ENCODE peak calls at places on chromosomes 4 and X, in six cellular contexts. T is GM23248, L is hepatocyte, Q is HCT116, W is GM23338, C is MM.1S. O is an unnamed sample.

GRCh38 chrX:150648296-150648940 is 44.8 kb upstream of the MTMR1 start:
- DNase-seq in T (no peak), L (no peak), Q (no peak), W (no peak), C (no peak), O (no peak)

GRCh38 chrX:154804564-154804956 is 725 bp downstream of the MPP1 start:
- DNase-seq in T (no peak), L (no peak), Q (no peak), W (no peak), C (no peak), O (no peak)

GRCh38 chrX:71615954-71616353 is 2.4 kb downstream of the CXCR3 start:
- DNase-seq in T (no peak), L (no peak), Q (no peak), W (no peak), C (no peak), O (no peak)

GRCh38 chr4:7055111-7055989 is 12.2 kb downstream of the TADA2B start:
- DNase-seq in T (peak), L (no peak), Q (no peak), W (no peak), C (no peak), O (no peak)

GRCh38 chr4:26321326-26322276 is 787 bp downstream of the RBPJ start:
- DNase-seq in T (peak), L (peak), Q (no peak), W (peak), C (peak), O (no peak)

GRCh38 chrX:21004835-21005234 is 369.4 kb upstream of the CNKSR2 start:
- DNase-seq in T (peak), L (no peak), Q (no peak), W (no peak), C (no peak), O (no peak)

GRCh38 chr4:110621839-110622751 is 782 bp downstream of the PITX2 start:
- DNase-seq in T (no peak), L (no peak), Q (no peak), W (peak), C (no peak), O (no peak)

GRCh38 chr4:155900402-155900801 is 3.1 kb upstream of the TDO2 start:
- DNase-seq in T (peak), L (peak), Q (no peak), W (peak), C (peak), O (peak)

GRCh38 chr4:38612996-38613395 is 51.0 kb upstream of the KLF3 start:
- DNase-seq in T (no peak), L (peak), Q (no peak), W (no peak), C (no peak), O (peak)

GRCh38 chr4:48337726-48338125 is 3.6 kb upstream of the SLAIN2 start:
- DNase-seq in T (peak), L (peak), Q (no peak), W (no peak), C (peak), O (no peak)

GRCh38 chrX:43315622-43316021 is 340.5 kb upstream of the MAOA start:
- DNase-seq in T (no peak), L (no peak), Q (no peak), W (no peak), C (no peak), O (no peak)

GRCh38 chrX:129782706-129783105 is 3.0 kb downstream of the SASH3 start:
- DNase-seq in T (no peak), L (no peak), Q (no peak), W (no peak), C (no peak), O (no peak)

GRCh38 chrX:9690046-9690445 is 75.6 kb downstream of the GPR143 start:
- DNase-seq in T (no peak), L (no peak), Q (no peak), W (no peak), C (no peak), O (no peak)

GRCh38 chr4:137541181-137541580 is 8.9 kb upstream of the PCDH18 start:
- DNase-seq in T (peak), L (no peak), Q (no peak), W (no peak), C (no peak), O (no peak)

GRCh38 chr4:18756661-18757060 is 735.1 kb upstream of the LCORL start:
- DNase-seq in T (no peak), L (no peak), Q (no peak), W (no peak), C (no peak), O (no peak)

GRCh38 chrX:153413731-153414130 is 2.5 kb downstream of the ZFP92 start:
- DNase-seq in T (no peak), L (no peak), Q (no peak), W (no peak), C (no peak), O (no peak)

GRCh38 chrX:153411255-153411987 is at the start of gene ZFP92:
- DNase-seq in T (peak), L (peak), Q (no peak), W (peak), C (no peak), O (no peak)

GRCh38 chrX:153412746-153413720 is 1.8 kb downstream of the ZFP92 start:
- DNase-seq in T (no peak), L (no peak), Q (no peak), W (no peak), C (no peak), O (no peak)

GRCh38 chrX:153410888-153411254 is 401 bp upstream of the ZFP92 start:
- DNase-seq in T (no peak), L (no peak), Q (no peak), W (no peak), C (no peak), O (no peak)

DNA sequence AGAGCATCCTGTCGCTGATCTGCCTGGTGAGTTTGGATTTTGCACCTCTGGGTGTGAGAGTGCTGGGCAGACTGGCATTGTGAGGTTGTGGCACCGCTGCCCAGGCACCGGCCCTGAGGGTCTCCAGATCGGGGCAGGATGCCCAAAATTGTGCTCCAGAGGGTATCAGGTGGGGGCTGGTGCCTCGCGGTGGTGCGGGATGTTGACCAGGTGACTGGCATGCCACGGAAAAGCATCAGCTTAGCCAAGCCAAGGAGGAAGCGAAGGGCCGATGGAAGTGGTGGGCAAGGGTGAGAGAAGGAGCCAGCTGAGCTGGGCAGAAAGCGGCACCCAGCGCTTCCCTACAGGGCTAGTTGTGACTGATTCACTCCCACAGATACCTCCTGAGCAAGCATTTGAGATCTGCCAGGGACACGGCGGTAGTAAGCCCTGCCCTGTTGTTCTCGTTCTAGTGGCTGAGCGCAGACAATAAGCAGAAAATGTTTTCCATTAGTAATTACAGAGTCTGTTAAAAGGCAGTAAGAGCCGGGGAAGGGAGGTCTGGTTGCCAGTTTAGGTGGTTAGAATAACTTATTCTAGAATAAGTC is 809 bp downstream of the ZFP92 start:
- DNase-seq in T (peak), L (no peak), Q (no peak), W (no peak), C (no peak), O (no peak)
- TF ChIP-seq EZH2 in T (no peak), L (no peak), Q (no peak), W (no peak), C (no peak), O (no peak)

GRCh38 chr4:139556735-139557505 is 901 bp upstream of the SETD7 start:
- DNase-seq in T (peak), L (peak), Q (no peak), W (peak), C (peak), O (no peak)
- TF ChIP-seq EZH2 in T (no peak), L (peak), Q (no peak), W (peak), C (no peak), O (no peak)

DNA sequence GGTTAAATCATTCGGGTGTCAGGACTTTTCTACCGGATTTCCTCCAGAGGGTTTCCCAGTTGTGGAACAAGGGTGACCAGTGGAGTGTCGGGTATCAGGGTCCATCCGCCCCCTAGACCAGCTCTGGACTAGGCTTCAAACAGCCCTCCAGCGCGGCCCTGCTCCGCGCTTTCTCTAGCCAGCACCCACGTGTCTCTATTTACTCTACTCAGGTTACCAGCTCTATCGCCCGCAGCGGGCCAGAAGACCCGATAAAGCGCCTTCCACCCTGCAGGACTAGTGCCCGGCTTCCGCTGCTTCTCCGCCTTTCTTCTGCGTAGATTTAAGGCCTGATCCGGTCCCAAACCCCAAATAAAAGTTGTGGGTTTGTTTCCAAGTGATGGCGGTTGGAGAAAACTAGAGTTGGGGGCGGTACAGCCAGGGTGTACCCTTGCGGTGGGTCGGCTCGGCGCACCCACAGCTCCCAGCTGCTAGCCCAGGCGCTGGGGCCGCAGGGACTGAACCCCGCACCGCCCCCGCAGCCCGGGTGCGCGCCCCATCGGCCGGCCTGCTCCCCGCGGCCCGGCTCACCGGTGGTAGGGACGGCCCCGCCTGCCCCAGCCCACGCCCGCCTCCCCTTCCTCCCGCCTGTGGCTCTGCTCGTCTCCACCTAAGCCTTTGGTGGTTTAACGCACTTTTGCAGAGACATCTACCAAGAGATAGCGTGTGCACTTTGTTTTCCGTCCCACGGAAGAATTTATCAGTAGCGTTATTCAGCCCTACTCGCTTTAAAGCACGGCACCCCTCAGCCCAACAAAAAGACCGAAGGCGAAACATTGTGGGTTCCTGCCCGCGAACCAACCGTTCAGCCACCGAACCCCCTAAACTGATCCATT is 2.1 kb downstream of the LEF1 start:
- DNase-seq in T (no peak), L (peak), Q (no peak), W (peak), C (peak), O (no peak)
- TF ChIP-seq EZH2 in T (peak), L (peak), Q (no peak), W (peak), C (no peak), O (no peak)

DNA sequence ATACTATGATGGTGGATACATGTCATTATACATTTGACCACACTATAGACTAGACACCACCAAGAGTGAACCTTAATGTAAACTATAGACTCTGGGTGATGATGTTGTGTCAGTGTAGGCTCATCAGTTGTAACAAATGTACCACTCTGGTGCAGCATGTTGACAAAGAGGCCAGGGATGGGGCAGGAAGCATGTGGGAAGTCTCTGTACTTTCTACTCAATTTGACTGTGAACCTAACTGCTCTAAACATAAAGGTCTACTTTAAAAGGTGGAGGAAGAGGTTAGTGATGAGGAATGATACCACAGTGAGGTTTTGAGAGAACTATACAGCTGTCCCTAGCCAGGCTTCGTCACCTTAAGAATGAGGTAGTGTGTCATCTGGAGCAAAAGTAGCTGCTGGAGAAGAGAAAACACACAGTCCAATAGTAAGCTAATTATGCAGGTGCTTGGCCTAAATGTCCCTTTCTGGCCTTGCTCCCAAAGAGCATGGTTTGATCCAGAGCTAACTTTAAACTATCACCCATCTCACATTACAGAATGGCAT is 38.4 kb downstream of the GRSF1 start:
- DNase-seq in T (no peak), L (no peak), Q (no peak), W (no peak), C (no peak), O (no peak)
- TF ChIP-seq EZH2 in T (no peak), L (no peak), Q (no peak), W (no peak), C (no peak), O (no peak)

GRCh38 chr4:141133146-141134006 is at the start of gene RNF150:
- DNase-seq in T (peak), L (peak), Q (no peak), W (peak), C (peak), O (peak)
- TF ChIP-seq EZH2 in T (no peak), L (no peak), Q (no peak), W (no peak), C (no peak), O (no peak)

DNA sequence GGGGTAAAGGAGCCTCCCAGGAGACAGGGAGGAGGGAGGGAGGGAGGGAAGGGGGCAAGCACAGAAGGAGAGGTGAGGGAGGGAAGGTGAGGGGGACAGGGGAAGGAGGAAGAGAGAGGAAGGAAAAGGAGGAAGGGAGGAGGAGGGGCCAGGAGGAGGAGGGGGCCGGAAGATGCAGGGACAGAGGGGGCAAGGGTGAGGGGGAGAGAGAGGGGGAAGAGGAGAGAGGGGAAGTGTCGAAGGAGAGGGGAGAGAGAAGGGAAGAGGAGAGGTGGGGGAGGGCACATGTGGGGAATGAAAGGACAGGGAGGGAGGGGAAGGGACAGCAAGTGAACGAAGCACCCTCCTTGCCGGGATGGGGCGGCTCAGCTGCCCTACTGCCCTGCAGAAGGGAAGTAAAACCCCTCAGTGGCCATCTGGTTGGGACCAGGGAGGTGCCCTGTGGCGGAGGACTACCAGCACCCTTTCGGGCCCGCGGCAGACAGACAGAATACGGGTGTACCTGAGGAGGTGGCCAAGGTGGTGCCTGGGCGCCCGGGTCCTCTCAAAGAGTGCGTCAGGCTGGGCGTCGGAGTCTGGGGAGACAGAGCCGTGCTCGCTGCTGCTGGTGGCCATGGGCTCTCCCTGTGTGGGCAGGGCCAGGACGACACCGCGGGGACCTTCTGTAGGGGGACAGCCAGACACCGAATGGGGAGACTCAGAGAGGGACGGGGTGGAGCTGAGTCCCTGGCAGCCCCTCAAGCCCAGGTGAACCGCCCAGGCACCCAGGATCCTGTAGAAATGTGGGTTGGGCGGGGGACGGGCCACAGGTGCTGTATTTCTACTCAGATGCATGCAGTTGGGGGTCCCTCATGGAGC is 29.5 kb downstream of the PDHA1 start:
- DNase-seq in T (no peak), L (no peak), Q (no peak), W (peak), C (no peak), O (no peak)
- TF ChIP-seq EZH2 in T (no peak), L (no peak), Q (no peak), W (no peak), C (no peak), O (no peak)

DNA sequence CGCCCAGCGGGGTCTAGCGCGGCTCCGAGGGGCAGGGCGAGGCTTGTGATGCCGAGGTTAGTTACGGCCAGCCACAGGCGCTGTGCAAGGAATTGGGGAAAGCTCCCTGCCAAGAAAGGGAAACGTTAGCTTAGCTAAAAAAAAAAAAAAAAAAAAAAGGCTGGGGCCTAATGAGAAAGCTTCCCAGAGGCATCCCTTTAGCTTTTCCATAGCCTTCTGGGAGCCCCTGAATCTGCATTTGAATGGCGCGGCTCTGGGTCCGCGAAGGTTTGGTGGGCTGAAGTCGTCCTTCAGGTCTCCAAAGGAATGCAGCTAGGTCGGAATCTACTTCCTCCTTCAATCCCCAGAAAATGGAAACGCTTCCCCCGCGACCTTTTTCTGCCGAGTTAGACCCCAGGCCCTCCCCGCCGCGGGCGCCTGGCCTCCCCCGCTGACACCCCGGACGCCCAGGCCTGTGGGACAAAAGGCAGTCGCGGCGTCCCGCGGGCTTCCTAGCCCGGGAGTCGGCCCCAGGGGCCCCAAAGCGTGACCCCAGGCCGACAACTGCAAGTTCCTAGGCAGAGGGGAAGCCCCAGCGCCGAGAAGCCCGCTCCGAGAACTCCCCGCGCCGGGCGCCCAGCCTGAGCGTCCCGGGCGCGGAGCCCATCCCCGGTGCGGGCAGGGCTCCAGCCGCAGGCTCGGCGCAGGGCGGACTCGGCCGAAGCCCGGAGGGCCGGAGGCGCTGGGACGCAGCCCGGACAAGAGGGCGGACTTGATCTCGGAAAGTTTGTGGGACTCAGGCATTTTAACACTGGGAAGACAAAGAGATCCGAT is 598 bp upstream of the FAT1 start:
- DNase-seq in T (peak), L (peak), Q (no peak), W (peak), C (peak), O (no peak)
- TF ChIP-seq EZH2 in T (no peak), L (no peak), Q (no peak), W (no peak), C (no peak), O (no peak)

DNA sequence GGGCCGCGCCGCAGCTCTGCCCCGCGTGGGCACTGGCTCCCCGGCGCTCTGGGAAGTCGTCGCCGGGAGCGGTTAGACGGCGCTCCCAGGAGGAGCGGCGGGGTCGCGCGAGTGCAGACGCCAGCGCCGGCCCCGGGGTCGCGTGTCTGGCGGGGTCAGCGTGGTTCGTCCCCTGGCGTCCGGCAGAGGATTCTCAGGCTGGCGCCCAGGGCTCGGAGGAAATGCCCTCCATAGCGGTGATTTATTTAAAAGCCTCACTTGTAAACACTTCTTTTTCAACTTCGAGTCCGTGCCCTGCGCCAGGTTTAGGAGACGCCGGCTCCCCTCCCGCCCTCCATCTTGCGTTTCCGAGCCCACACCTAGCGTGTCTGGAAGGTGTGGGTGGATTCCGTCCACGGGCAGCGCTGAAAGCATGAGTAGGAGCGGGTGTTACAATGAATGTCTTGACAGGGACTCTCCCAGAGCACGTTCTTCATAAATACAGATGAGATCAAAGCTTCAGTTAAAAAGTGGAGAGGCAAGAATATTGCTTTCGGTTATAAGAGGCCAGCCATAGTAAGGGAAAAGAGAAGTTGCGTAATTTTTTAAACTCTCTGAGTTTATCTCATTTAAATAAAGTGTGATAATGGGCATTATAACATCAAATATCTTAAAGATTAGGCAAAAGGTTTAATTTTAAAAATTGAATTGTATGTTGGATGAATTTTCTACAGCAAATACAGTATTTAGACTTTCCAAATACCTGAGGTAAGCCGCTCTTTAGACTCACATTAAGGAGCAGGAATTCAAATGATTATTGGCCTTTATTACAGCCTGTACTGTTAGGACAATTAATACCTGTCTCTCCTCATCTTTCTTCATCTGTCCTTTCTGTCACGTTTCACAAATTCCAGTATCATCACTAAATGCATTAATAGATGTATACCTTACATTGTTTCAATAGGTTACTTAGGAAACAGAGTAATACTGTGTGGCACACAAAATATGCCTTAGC is 863 bp downstream of the FAM241A start:
- DNase-seq in T (peak), L (peak), Q (no peak), W (peak), C (peak), O (no peak)
- TF ChIP-seq EZH2 in T (no peak), L (peak), Q (no peak), W (peak), C (no peak), O (no peak)

O was measured in SK-N-MC.